ENCODE peak calls at places on chromosomes 7 and 10, in seven cellular contexts. V, I, X, N, Y, W and J are unnamed samples.

GRCh38 chr10:7902413-7902812 is 84.1 kb downstream of the TAF3 start:
- DNase-seq in V (no peak), I (no peak), X (no peak), N (no peak), Y (no peak), W (no peak), J (no peak)

GRCh38 chr7:12174931-12175330 is 36.2 kb upstream of the TMEM106B start:
- DNase-seq in V (no peak), I (no peak), X (no peak), N (no peak), Y (no peak), W (peak; percentile 7), J (no peak)

GRCh38 chr10:101568054-101568745 is 19.9 kb downstream of the POLL start:
- DNase-seq in V (no peak), I (peak; percentile 52), X (no peak), N (no peak), Y (no peak), W (no peak), J (no peak)

GRCh38 chr10:94546616-94547175 is 1.1 kb downstream of the HELLS start:
- DNase-seq in V (peak; percentile 9), I (no peak), X (no peak), N (no peak), Y (no peak), W (peak; percentile 17), J (no peak)

GRCh38 chr10:82544377-82544776 is 669.4 kb downstream of the NRG3 start:
- DNase-seq in V (no peak), I (no peak), X (no peak), N (no peak), Y (no peak), W (no peak), J (no peak)

GRCh38 chr10:15427836-15428414 is 56.8 kb upstream of the FAM171A1 start:
- DNase-seq in V (peak; percentile 70), I (no peak), X (no peak), N (no peak), Y (peak; percentile 58), W (peak; percentile 31), J (no peak)

GRCh38 chr7:112877671-112878460 is 87.7 kb upstream of the TMEM168 start:
- DNase-seq in V (peak; percentile 33), I (no peak), X (no peak), N (no peak), Y (no peak), W (no peak), J (no peak)

GRCh38 chr7:924541-925231 is 29.8 kb downstream of the ADAP1 start:
- DNase-seq in V (no peak), I (peak; percentile 66), X (peak; percentile 77), N (peak; percentile 37), Y (no peak), W (no peak), J (no peak)

GRCh38 chr7:69399038-69399800 is 199.1 kb upstream of the AUTS2 start:
- DNase-seq in V (no peak), I (no peak), X (no peak), N (no peak), Y (no peak), W (no peak), J (no peak)

GRCh38 chr7:69403169-69403568 is 195.1 kb upstream of the AUTS2 start:
- DNase-seq in V (no peak), I (no peak), X (no peak), N (no peak), Y (peak; percentile 37), W (no peak), J (no peak)

GRCh38 chr7:69402696-69403095 is 195.6 kb upstream of the AUTS2 start:
- DNase-seq in V (no peak), I (no peak), X (no peak), N (no peak), Y (peak; percentile 38), W (no peak), J (no peak)
- TF ChIP-seq CTCF in V (no peak), I (no peak), X (no peak), N (no peak), Y (no peak), W (no peak), J (no peak)

DNA sequence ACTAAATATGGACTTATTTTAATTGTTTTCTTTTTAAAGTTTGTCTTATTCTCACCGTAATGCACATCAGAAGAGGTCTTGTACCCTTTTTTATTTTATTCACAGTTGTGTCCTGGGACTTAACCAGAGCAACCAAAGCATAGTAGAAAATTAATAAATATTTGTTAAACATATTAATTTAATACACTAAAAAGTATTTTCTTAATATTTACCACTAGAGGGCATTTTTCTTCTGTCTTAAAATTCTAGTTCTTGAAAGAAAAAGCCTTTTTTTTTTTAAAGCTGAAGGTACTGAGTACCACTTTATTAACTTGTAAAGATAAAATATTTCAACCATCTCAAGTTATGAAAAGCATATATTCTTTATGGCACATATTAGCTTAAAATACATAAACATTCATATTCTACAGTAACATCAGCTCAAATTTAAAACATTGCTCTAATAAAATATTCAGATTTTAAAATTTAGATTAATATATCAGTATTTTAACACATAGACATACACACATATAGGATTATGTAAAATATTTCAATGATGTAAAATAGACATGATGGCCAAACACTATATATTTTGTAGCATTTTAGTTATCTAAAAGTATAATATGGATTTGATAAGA is 260.4 kb downstream of the SEMA3A start:
- DNase-seq in V (peak; percentile 3), I (no peak), X (no peak), N (no peak), Y (no peak), W (peak; percentile 12), J (no peak)
- TF ChIP-seq CTCF in V (peak; percentile 24), I (no peak), X (no peak), N (peak; percentile 86), Y (peak; percentile 44), W (no peak), J (no peak)

DNA sequence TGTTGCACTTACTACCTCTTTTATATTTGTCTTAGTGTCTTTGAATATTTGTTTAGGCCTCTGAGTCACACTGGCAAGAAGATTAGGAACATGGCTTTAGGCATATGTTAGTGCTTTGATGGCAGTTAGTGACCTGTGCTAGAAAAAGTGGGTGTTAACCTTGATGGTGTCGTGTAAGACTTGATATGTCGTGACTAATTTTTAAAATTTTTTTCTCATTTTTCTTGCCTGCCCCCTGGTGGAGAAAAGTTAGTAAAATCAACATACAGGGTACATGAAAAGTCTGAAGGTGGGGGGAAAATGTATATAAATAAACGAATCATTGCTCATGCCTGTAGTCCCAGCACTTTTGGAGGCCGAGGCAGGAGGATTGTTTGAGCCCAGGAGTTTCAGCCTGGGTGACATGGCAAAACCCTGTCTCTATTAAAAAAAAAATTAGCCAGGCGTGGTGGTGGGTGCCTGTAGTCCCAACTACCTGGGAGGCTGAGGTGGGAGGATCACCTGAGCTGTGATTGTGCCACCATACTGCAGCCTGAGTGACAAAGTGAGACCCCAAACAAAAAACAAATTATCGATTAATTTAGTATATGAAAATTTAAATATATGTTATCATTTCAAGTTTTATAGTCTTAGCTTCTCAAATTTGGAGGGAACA is 44.6 kb downstream of the TAX1BP1 start:
- DNase-seq in V (peak; percentile 82), I (no peak), X (no peak), N (no peak), Y (peak; percentile 86), W (peak; percentile 92), J (no peak)
- TF ChIP-seq CTCF in V (peak; percentile 33), I (peak; percentile 46), X (peak; percentile 8), N (peak; percentile 96), Y (peak; percentile 71), W (peak; percentile 35), J (no peak)

GRCh38 chr10:80856186-80856585 is 318.5 kb downstream of the SH2D4B start:
- DNase-seq in V (no peak), I (no peak), X (no peak), N (no peak), Y (no peak), W (no peak), J (no peak)

GRCh38 chr10:80860719-80861118 is 323.0 kb downstream of the SH2D4B start:
- DNase-seq in V (no peak), I (no peak), X (no peak), N (no peak), Y (no peak), W (no peak), J (no peak)

GRCh38 chr10:80855348-80855971 is 317.8 kb downstream of the SH2D4B start:
- DNase-seq in V (no peak), I (no peak), X (no peak), N (peak; percentile 42), Y (peak; percentile 7), W (peak; percentile 1), J (no peak)
- TF ChIP-seq CTCF in V (no peak), I (no peak), X (no peak), N (peak; percentile 16), Y (no peak), W (peak; percentile 30), J (no peak)

GRCh38 chr10:48614481-48615383 is 9.9 kb upstream of the ARHGAP22 start:
- DNase-seq in V (peak; percentile 91), I (no peak), X (no peak), N (no peak), Y (no peak), W (peak; percentile 14), J (no peak)
- TF ChIP-seq CTCF in V (peak; percentile 28), I (no peak), X (no peak), N (peak; percentile 58), Y (peak; percentile 16), W (peak; percentile 28), J (no peak)

DNA sequence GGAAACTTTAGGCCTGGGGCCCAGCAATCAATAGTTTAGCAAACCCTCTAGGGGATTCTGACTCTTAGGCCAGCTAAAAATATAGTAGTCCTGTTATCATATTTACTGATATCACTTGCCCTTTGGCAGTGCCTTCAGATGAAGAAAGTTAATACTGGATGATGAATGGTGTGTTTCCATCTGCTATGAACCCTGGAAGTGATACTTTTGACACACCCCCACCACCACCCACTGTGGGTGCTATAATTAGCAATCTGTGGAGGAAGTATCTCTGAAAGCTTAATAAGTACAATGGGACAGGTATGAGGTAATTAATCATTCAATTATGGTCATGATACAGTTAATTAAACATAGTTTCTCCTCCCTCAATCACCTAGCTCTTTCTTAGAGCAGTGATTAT is 90.4 kb upstream of the LRRTM3 start:
- DNase-seq in V (no peak), I (no peak), X (no peak), N (no peak), Y (no peak), W (no peak), J (no peak)
- TF ChIP-seq CTCF in V (no peak), I (no peak), X (no peak), N (no peak), Y (no peak), W (no peak), J (no peak)

GRCh38 chr7:150405584-150406310 is 26.6 kb downstream of the ZNF775 start:
- DNase-seq in V (no peak), I (no peak), X (peak; percentile 77), N (peak; percentile 69), Y (no peak), W (no peak), J (no peak)
- TF ChIP-seq CTCF in V (no peak), I (no peak), X (no peak), N (no peak), Y (no peak), W (no peak), J (no peak)

GRCh38 chr7:18679261-18679660 is 183.7 kb downstream of the HDAC9 start:
- DNase-seq in V (no peak), I (no peak), X (no peak), N (no peak), Y (no peak), W (no peak), J (no peak)
- TF ChIP-seq CTCF in V (no peak), I (no peak), X (no peak), N (no peak), Y (no peak), W (no peak), J (no peak)